ENCODE peak calls at places on chromosomes 2 and 18, in nine cellular contexts. K is Peyer's patch; M is tibial nerve; T is MM.1S; U is upper lobe of right lung; X is CD4-positive, alpha-beta T cell; G is Panc1; W is heart right ventricle; Q is fibroblast of lung. H is an unnamed sample. For H3K9me3, the result is how much of the 10 kb centered on the place peaks cover.

GRCh38 chr2:51219468-51219867 is 187.5 kb upstream of the NRXN1 start:
- DNase-seq in T (no peak), G (no peak), Q (peak), K (no peak), W (no peak), M (no peak), U (no peak), X (no peak), H (no peak)

GRCh38 chr2:65366595-65367125 is 65.7 kb downstream of the SPRED2 start:
- DNase-seq in Q (peak), G (peak), T (no peak), X (no peak), W (peak), K (peak), U (no peak), M (no peak), H (no peak)

GRCh38 chr2:101153811-101154210 is 2.6 kb upstream of the TBC1D8 start:
- DNase-seq in G (no peak), X (no peak), M (no peak), Q (no peak), U (no peak), K (no peak), W (no peak), T (no peak), H (no peak)

GRCh38 chr2:208280933-208281332 is 14.9 kb downstream of the PIKFYVE start:
- DNase-seq in Q (peak), T (no peak), W (no peak), M (no peak), U (no peak), X (no peak), K (no peak), G (no peak), H (no peak)

GRCh38 chr2:129901754-129902415 is 77.6 kb upstream of the RAB6C start:
- DNase-seq in G (no peak), W (no peak), M (no peak), U (peak), X (no peak), K (no peak), Q (no peak), T (no peak), H (no peak)

GRCh38 chr18:75211002-75211621 is 515 bp downstream of the TSHZ1 start:
- DNase-seq in G (no peak), M (no peak), Q (no peak), X (no peak), U (no peak), T (peak), W (no peak), K (peak), H (no peak)

GRCh38 chr18:41226186-41226585 is 728.8 kb upstream of the PIK3C3 start:
- DNase-seq in W (no peak), T (no peak), X (no peak), G (no peak), U (no peak), Q (peak), K (no peak), M (no peak), H (no peak)

GRCh38 chr2:230184727-230185578 is 34.8 kb downstream of the SP110 start:
- DNase-seq in W (no peak), K (no peak), U (no peak), Q (peak), M (no peak), T (no peak), X (no peak), G (no peak), H (no peak)

GRCh38 chr2:228657807-228658402 is 476.4 kb upstream of the SPHKAP start:
- DNase-seq in K (no peak), U (no peak), W (no peak), Q (peak), G (peak), M (no peak), X (no peak), T (peak), H (no peak)

GRCh38 chr2:100041946-100042345 is 100.4 kb downstream of the AFF3 start:
- DNase-seq in W (no peak), G (no peak), X (no peak), Q (no peak), U (no peak), M (no peak), T (no peak), K (no peak), H (no peak)

GRCh38 chr2:121128741-121129659 is 156.0 kb downstream of the TFCP2L1 start:
- DNase-seq in M (peak), U (peak), T (no peak), K (peak), G (no peak), X (no peak), Q (no peak), W (peak), H (no peak)

GRCh38 chr2:81481242-81481993 is 1176.9 kb upstream of the LRRTM1 start:
- DNase-seq in K (no peak), G (no peak), W (no peak), M (no peak), T (no peak), Q (no peak), U (peak), X (no peak), H (no peak)

GRCh38 chr2:232309592-232309991 is 69.0 kb upstream of the ALPP start:
- DNase-seq in G (no peak), U (no peak), K (peak), W (no peak), M (no peak), Q (no peak), T (no peak), X (no peak), H (no peak)

GRCh38 chr2:20443276-20443920 is 3.5 kb upstream of the RHOB start:
- DNase-seq in M (peak), Q (no peak), T (peak), W (peak), G (no peak), X (no peak), U (peak), K (peak), H (no peak)

GRCh38 chr18:80033181-80034067 is 810 bp upstream of the RBFA start:
- DNase-seq in U (peak), G (no peak), K (no peak), W (no peak), Q (peak), M (peak), X (peak), T (peak), H (peak)

GRCh38 chr2:14745288-14746076 is 113.0 kb downstream of the LRATD1 start:
- DNase-seq in U (no peak), K (no peak), W (peak), Q (peak), X (no peak), M (no peak), G (no peak), T (no peak), H (no peak)

GRCh38 chr2:235831755-235832154 is 336.4 kb downstream of the GBX2 start:
- DNase-seq in T (no peak), M (no peak), W (no peak), X (no peak), K (no peak), Q (no peak), G (no peak), U (no peak), H (no peak)

GRCh38 chr18:14922965-14923565 is 175.1 kb downstream of the ANKRD30B start:
- DNase-seq in W (no peak), Q (no peak), M (no peak), U (no peak), X (no peak), T (no peak), K (no peak), G (no peak), H (no peak)

GRCh38 chr18:14920976-14921375 is 173.0 kb downstream of the ANKRD30B start:
- DNase-seq in G (no peak), K (no peak), T (no peak), M (no peak), X (no peak), U (no peak), Q (no peak), W (no peak), H (no peak)

GRCh38 chr18:14921547-14921946 is 173.6 kb downstream of the ANKRD30B start:
- DNase-seq in X (no peak), W (no peak), U (no peak), M (no peak), Q (no peak), K (no peak), G (no peak), T (no peak), H (no peak)

GRCh38 chr18:14924226-14924625 is 176.3 kb downstream of the ANKRD30B start:
- DNase-seq in T (no peak), G (no peak), X (no peak), M (no peak), K (no peak), W (no peak), Q (no peak), U (no peak), H (no peak)

DNA sequence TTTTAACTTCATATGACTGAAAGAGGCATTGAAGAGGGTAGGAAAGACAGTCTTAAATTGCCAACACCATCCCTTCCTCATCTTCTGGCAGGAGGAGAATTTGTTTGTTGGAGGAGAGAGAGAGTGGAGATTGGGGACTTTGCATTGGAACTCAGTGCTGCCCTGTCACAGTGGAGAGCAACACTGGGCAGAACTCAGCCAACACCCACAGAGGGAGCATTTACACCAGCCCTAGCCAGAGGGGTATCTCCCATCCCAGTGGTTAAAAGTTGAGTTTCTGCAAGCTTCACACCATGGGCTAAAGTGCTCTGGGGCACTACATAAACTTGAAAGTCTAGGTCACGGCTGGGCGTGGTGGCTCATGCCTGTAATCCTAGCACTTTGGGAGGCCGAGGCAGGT is 174.1 kb downstream of the ANKRD30B start:
- DNase-seq in M (no peak), W (no peak), Q (no peak), K (no peak), T (no peak), G (no peak), U (no peak), X (no peak), H (no peak)
- H3K9me3 ChIP-seq in M (under half), W (under half), Q (under half), K (under half), T (under half), G (under half), U (under half), X (under half), H (under half)

GRCh38 chr18:35303610-35304009 is 13.6 kb upstream of the ZSCAN30 start:
- DNase-seq in K (no peak), M (no peak), T (no peak), U (no peak), Q (no peak), G (no peak), W (no peak), X (no peak), H (no peak)

GRCh38 chr18:35311506-35311905 is 21.5 kb upstream of the ZSCAN30 start:
- DNase-seq in G (no peak), T (no peak), U (no peak), K (no peak), X (no peak), W (no peak), M (no peak), Q (peak), H (no peak)

DNA sequence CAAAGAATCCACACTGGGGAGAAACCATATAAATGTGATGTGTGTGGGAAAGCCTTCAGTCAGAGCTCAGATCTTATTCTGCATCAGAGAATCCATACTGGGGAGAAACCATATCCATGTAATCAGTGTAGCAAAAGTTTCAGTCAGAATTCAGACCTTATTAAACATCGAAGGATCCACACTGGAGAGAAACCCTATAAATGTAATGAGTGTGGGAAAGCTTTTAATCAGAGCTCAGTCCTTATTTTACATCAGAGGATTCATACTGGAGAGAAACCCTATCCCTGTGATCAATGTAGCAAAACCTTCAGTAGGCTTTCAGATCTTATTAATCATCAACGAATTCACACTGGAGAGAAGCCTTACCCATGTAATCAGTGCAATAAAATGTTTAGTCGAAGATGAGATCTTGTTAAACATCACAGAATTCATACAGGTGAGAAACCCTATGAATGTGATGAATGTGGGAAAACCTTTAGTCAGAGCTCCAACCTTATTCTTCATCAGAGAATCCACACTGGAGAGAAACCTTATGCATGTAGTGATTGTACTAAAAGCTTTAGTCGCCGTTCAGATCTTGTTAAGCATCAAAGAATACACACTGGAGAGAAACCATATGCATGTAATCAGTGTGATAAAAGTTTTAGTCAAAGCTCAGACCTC is 16.7 kb upstream of the ZSCAN30 start:
- DNase-seq in T (no peak), K (no peak), G (no peak), M (no peak), X (no peak), Q (no peak), U (no peak), W (no peak), H (no peak)
- H3K9me3 ChIP-seq in T (under half), K (under half), G (half or more), M (under half), X (half or more), Q (under half), U (half or more), W (under half), H (under half)

GRCh38 chr2:48198285-48198821 is 292.1 kb upstream of the FBXO11 start:
- DNase-seq in M (no peak), K (no peak), W (no peak), Q (no peak), X (no peak), G (no peak), U (no peak), T (no peak), H (no peak)
- H3K9me3 ChIP-seq in M (under half), K (under half), W (under half), Q (under half), X (under half), G (under half), U (under half), T (under half), H (under half)

DNA sequence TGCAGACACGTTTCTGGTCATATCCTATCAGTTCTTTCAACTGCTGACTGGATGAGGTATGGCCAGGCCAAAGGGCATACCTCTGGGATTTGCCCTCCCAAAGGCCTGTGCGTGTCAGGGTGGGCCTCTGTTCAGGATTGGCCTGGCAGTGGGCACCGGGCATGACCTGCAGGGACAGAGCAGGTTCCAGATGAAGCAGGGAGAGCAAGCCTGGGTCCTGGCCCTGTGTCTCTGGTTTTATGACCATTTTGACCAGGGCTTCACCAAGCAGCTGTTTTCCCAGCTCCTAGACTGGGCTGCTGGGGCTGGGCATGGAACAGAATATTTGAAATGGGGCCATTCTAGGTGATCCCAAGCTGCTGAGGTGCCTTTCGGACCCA is 348 bp upstream of the PROM2 start:
- DNase-seq in W (no peak), X (no peak), K (no peak), M (no peak), T (no peak), U (peak), Q (no peak), G (no peak), H (no peak)
- H3K9me3 ChIP-seq in W (under half), X (under half), K (under half), M (under half), T (under half), U (under half), Q (under half), G (under half), H (under half)

DNA sequence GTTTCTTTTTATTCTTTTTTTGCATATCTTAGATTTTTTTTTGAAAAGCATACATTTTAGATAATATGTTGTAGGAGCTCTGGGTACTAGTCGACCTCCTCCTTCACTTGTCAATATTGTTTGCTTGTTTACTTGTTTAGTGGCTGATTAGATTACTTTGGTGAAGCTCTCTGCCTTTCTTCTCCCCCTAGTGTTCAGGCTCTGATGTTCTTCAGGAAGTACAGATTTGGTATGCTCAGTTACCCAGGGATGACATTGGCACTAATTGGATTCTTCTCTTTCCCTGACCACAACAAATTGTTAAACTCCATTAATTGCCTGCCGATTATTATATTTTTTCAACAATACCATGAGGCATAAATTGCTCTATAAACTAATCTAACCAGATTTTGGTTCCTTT is 491.2 kb downstream of the SUCLG1 start:
- DNase-seq in G (no peak), X (no peak), M (no peak), K (no peak), T (no peak), U (no peak), Q (no peak), W (no peak), H (no peak)
- H3K9me3 ChIP-seq in G (under half), X (under half), M (under half), K (under half), T (under half), U (under half), Q (under half), W (under half), H (under half)

GRCh38 chr2:112811276-112811831 is 25.2 kb downstream of the IL1B start:
- DNase-seq in W (no peak), U (no peak), G (no peak), T (no peak), Q (no peak), K (no peak), M (no peak), X (no peak), H (no peak)
- H3K9me3 ChIP-seq in W (under half), U (under half), G (under half), T (under half), Q (under half), K (under half), M (under half), X (under half), H (under half)

H was measured in T-helper 17 cell.